ENCODE peak calls at places on chromosome 17, in five cellular contexts. M is GM12878, B is heart left ventricle, N is A549, R is HCT116. U is an unnamed sample.

GRCh38 chr17:31853911-31854470 is 5.1 kb downstream of the COPRS start:
- ATAC-seq in M (no peak), B (no peak), N (no peak), R (no peak), U (no peak)

GRCh38 chr17:59369026-59369724 is 37.7 kb downstream of the YPEL2 start:
- ATAC-seq in M (no peak), B (no peak), N (no peak), R (no peak), U (no peak)

GRCh38 chr17:57937492-57937891 is 17.7 kb downstream of the CUEDC1 start:
- ATAC-seq in M (no peak), B (no peak), N (no peak), R (no peak), U (no peak)

GRCh38 chr17:50184057-50184456 is 17.4 kb downstream of the COL1A1 start:
- ATAC-seq in M (peak; percentile 56), B (no peak), N (no peak), R (peak; percentile 31), U (no peak)

GRCh38 chr17:80375186-80375585 is 39.8 kb upstream of the ENDOV start:
- ATAC-seq in M (no peak), B (no peak), N (no peak), R (no peak), U (no peak)

GRCh38 chr17:39626671-39627169 is at the start of gene PPP1R1B:
- ATAC-seq in M (no peak), B (no peak), N (no peak), R (no peak), U (no peak)

GRCh38 chr17:62165378-62165722 is 100.3 kb upstream of the MED13 start:
- ATAC-seq in M (peak; percentile 98), B (no peak), N (no peak), R (peak; percentile 76), U (no peak)

GRCh38 chr17:17511971-17512858 is 16.0 kb upstream of the RASD1 start:
- ATAC-seq in M (no peak), B (no peak), N (peak; percentile 31), R (peak; percentile 84), U (peak; percentile 31)

GRCh38 chr17:69250641-69251040 is 22.0 kb upstream of the ABCA10 start:
- ATAC-seq in M (no peak), B (no peak), N (no peak), R (no peak), U (no peak)

GRCh38 chr17:75488693-75489510 is 26.4 kb downstream of the CASKIN2 start:
- ATAC-seq in M (no peak), B (no peak), N (no peak), R (no peak), U (no peak)

GRCh38 chr17:82709024-82709675 is 7.4 kb upstream of the FN3KRP start:
- ATAC-seq in M (peak; percentile 29), B (no peak), N (no peak), R (peak; percentile 28), U (no peak)

GRCh38 chr17:36907407-36907806 is 29.9 kb upstream of the LHX1 start:
- ATAC-seq in M (no peak), B (no peak), N (no peak), R (no peak), U (no peak)

GRCh38 chr17:17752822-17753448 is 71.7 kb downstream of the RAI1 start:
- ATAC-seq in M (no peak), B (no peak), N (peak; percentile 0), R (no peak), U (no peak)

GRCh38 chr17:38654411-38655398 is 20.1 kb downstream of the EPOP start:
- ATAC-seq in M (peak; percentile 94), B (no peak), N (no peak), R (no peak), U (no peak)

GRCh38 chr17:80725532-80725931 is 180.9 kb downstream of the RPTOR start:
- ATAC-seq in M (no peak), B (no peak), N (no peak), R (no peak), U (peak; percentile 22)

GRCh38 chr17:76793775-76794174 is 55.9 kb downstream of the MFSD11 start:
- ATAC-seq in M (peak; percentile 79), B (no peak), N (peak; percentile 98), R (peak; percentile 85), U (no peak)

GRCh38 chr17:50328360-50328759 is 17.6 kb upstream of the XYLT2 start:
- ATAC-seq in M (no peak), B (no peak), N (no peak), R (no peak), U (no peak)

GRCh38 chr17:876272-876671 is 94.1 kb downstream of the MRM3 start:
- ATAC-seq in M (no peak), B (no peak), N (no peak), R (no peak), U (no peak)

GRCh38 chr17:76004750-76005262 is 4.2 kb downstream of the CDK3 start:
- ATAC-seq in M (no peak), B (no peak), N (no peak), R (no peak), U (no peak)

GRCh38 chr17:56638536-56639177 is 45.2 kb downstream of the NOG start:
- ATAC-seq in M (no peak), B (no peak), N (no peak), R (no peak), U (no peak)

DNA sequence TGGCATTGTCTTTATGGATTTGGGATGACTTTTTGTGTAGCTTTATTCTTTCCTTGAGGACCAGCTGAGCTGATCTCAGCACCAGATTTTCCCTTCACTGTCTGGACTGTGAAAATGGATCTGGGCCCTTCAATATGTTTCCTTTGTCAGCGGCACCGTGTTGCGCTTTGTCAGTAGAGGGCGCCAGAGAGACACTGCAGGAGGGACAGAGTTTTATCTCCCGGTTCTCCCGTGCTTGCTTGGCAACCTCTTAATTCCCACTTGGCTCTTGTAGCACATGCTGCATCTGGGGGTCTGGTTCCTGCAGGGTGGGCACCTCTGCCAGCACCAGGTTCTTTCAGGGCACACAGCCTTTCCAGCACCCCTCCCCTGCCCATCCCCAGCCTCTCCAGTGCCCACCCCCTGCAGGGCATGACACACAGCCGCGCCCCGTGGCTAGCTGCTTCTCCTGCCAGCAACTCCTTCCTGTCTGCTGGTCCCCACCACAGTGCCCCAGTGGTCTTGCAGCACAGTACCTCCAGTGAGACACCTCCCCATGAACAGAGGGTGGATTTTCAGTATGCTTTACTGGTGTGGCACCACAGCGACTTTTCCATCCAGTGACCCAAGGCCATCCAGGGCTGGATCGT is 19.6 kb downstream of the OR1D5 start:
- ATAC-seq in M (no peak), B (no peak), N (no peak), R (peak; percentile 37), U (no peak)
- TF ChIP-seq CTCF in M (peak; percentile 53), B (no peak), N (no peak), R (peak; percentile 67), U (no peak)

DNA sequence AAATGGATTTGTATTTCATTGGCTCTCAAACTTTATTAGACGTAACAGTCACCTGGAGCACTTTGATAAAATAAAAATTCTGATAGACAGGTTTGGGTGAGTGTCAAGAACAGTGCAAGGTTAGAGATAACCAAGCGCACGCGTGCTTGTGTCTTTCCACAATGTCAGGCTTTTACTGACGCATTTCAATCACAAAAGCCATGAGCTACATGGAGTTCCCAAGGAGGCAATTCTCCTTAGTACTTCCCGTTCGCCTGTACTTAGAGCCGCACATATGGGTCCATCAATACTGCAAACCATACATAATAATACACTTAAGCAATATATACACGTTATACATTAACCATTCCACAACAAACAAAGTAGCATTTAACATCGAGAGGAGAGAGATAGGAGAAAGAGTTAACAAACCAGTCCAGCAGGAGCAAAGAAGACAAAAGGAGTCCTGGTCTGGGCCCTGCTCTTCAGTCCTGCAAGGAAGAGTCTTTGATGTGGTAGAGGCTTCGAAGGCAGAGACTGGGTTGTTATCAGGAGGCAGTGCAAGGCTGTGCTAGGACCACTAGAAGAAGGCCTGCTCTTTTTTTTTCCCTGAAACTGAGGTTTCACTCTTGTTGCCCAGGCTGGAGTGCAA is 11.9 kb upstream of the GPRC5C start:
- ATAC-seq in M (no peak), B (no peak), N (no peak), R (no peak), U (no peak)
- H3K27ac ChIP-seq in M (no peak overlapping the region), B (no peak overlapping the region), N (peak overlapping the region; percentile 5), R (no peak overlapping the region), U (no peak overlapping the region)

DNA sequence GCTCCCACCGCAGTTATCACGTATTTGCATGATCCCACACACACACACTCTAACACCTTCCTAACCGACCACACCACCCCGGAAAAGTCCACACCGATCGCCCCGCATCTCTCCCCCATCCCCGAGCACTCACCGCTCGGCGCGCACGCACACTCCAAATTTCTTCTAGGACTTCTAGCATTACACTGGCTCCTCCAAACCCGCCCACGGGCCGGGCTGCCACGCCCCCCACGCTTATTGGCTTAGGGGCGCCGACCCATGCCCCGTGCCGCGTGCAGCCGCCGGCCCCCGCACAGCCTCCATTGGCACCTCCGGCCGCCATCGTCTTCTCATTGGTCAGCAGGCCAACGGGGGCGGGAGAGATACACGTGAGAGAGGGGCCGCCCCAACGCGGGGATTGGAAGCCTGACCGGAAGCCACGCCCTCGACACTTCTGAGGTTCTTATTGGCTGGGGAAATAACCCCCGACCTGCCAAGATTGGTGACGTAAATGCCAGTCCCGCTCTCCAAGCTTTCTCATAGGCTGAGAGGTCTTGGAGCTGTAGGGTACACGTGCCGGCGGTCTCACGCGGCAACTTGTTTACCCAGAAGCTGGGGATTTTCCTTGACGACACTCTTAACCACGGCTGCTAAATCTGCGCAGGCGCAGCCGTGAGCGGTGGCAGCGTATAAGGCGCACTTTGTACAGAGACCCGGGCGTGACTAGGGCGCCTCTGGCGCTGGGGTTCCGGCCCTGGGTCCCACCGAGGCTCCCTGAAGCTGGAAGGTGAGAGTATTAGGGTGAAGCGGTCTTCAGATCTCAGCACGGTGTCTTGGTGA is 4.2 kb upstream of the PER1 start:
- ATAC-seq in M (peak; percentile 83), B (peak; percentile 60), N (peak; percentile 57), R (peak; percentile 66), U (peak; percentile 74)
- TF ChIP-seq CTCF in M (peak; percentile 23), B (peak; percentile 28), N (no peak), R (no peak), U (peak; percentile 26)

GRCh38 chr17:19712436-19713004 is 3.9 kb downstream of the SLC47A2 start:
- ATAC-seq in M (no peak), B (no peak), N (no peak), R (no peak), U (no peak)
- H3K27ac ChIP-seq in M (no peak overlapping the region), B (no peak overlapping the region), N (peak overlapping the region; percentile 24), R (no peak overlapping the region), U (no peak overlapping the region)

DNA sequence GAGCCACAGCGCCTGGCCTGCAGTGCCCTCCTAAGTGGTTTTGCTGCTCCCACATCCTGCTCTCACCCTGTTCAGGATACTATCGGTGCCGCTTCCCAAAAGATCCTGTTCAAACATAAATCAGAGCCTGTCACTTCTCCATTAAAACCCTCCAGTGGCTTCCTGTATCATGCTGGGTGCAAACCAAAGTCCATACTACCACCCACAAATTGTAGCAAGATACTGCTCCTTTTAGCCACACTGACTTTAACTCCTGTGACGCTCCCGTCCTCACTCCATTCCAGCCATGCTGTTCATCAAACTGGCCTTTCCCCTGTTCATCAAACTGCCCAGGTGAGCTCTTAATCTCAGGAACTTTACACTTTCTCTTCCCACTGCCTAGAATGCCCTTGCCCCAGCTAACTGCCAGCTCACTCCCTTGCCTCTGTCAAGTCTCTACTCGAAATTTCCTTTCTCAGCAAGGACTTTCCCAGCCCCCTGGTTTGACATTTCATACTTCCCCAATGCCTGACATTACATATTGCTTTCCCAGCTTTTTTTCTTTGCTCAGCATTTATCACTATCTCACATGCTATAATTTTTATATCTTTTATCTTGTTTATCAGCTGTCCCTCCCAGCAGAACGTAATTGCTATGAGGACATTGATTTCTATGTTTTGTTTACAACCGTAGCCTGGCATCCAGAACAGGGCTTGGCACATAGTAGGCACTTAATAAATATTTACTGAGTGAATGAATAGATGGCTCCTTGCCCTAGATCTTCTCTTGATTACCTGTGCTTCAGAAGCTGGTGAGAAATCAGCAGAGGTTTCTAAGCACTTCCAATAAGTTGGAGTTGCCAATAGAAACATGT is 44.3 kb upstream of the SMURF2 start:
- ATAC-seq in M (no peak), B (no peak), N (peak; percentile 51), R (peak; percentile 34), U (no peak)
- TF ChIP-seq CTCF in M (no peak), B (no peak), N (no peak), R (no peak), U (no peak)